ENCODE peak calls at places on chromosome 3, in five cellular contexts. V, T, D, Y and I are unnamed samples.

GRCh38 chr3:177811111-177811510 is 613.8 kb upstream of the TBL1XR1 start:
- DNase-seq in V (no peak), T (no peak), D (no peak), Y (no peak), I (peak; percentile 25)

GRCh38 chr3:98884675-98885371 is 16.7 kb downstream of the DCBLD2 start:
- DNase-seq in V (no peak), T (no peak), D (no peak), Y (no peak), I (no peak)

GRCh38 chr3:195823286-195823685 is 11.6 kb upstream of the MUC4 start:
- DNase-seq in V (no peak), T (no peak), D (no peak), Y (peak; percentile 62), I (no peak)

GRCh38 chr3:127043041-127043641 is 60.2 kb downstream of the PLXNA1 start:
- DNase-seq in V (no peak), T (peak; percentile 36), D (no peak), Y (no peak), I (no peak)

GRCh38 chr3:129249284-129250065 is at the start of gene COPG1:
- DNase-seq in V (peak; percentile 79), T (peak; percentile 92), D (peak; percentile 86), Y (peak; percentile 91), I (peak; percentile 96)

GRCh38 chr3:156093966-156094365 is 26.4 kb upstream of the KCNAB1 start:
- DNase-seq in V (no peak), T (no peak), D (no peak), Y (no peak), I (no peak)

GRCh38 chr3:190258634-190259033 is 63.6 kb downstream of the CLDN1 start:
- DNase-seq in V (no peak), T (no peak), D (no peak), Y (no peak), I (no peak)

GRCh38 chr3:177251756-177252155 is 54.5 kb upstream of the TBL1XR1 start:
- DNase-seq in V (no peak), T (no peak), D (no peak), Y (no peak), I (no peak)

GRCh38 chr3:71247221-71247947 is 336.1 kb downstream of the FOXP1 start:
- DNase-seq in V (no peak), T (no peak), D (no peak), Y (no peak), I (no peak)

GRCh38 chr3:160804762-160805161 is 48.7 kb downstream of the PPM1L start:
- DNase-seq in V (no peak), T (peak; percentile 87), D (no peak), Y (peak; percentile 47), I (no peak)

GRCh38 chr3:151630938-151631417 is 102.7 kb upstream of the AADACL2 start:
- DNase-seq in V (no peak), T (no peak), D (no peak), Y (no peak), I (no peak)

GRCh38 chr3:189898559-189899153 is 222.0 kb downstream of the P3H2 start:
- DNase-seq in V (no peak), T (no peak), D (no peak), Y (no peak), I (no peak)

GRCh38 chr3:43503067-43503728 is 118.6 kb downstream of the ANO10 start:
- DNase-seq in V (no peak), T (no peak), D (peak; percentile 59), Y (no peak), I (no peak)

GRCh38 chr3:133295199-133295901 is 104.5 kb upstream of the BFSP2 start:
- DNase-seq in V (no peak), T (no peak), D (no peak), Y (no peak), I (peak; percentile 16)

GRCh38 chr3:144424606-144425005 is 453.0 kb downstream of the DIPK2A start:
- DNase-seq in V (no peak), T (no peak), D (no peak), Y (no peak), I (no peak)

GRCh38 chr3:67624687-67625086 is 29.7 kb downstream of the SUCLG2 start:
- DNase-seq in V (no peak), T (no peak), D (no peak), Y (no peak), I (no peak)

GRCh38 chr3:112358311-112358780 is 25.4 kb downstream of the CD200 start:
- DNase-seq in V (no peak), T (no peak), D (peak; percentile 52), Y (no peak), I (no peak)

GRCh38 chr3:72959336-72959735 is 37.3 kb upstream of the PPP4R2 start:
- DNase-seq in V (no peak), T (no peak), D (no peak), Y (no peak), I (no peak)

GRCh38 chr3:72953325-72953956 is 43.2 kb upstream of the PPP4R2 start:
- DNase-seq in V (no peak), T (no peak), D (no peak), Y (no peak), I (no peak)

GRCh38 chr3:72960812-72961518 is 35.6 kb upstream of the PPP4R2 start:
- DNase-seq in V (no peak), T (no peak), D (no peak), Y (peak; percentile 29), I (no peak)

GRCh38 chr3:72961766-72962165 is 34.8 kb upstream of the PPP4R2 start:
- DNase-seq in V (no peak), T (no peak), D (no peak), Y (no peak), I (no peak)

DNA sequence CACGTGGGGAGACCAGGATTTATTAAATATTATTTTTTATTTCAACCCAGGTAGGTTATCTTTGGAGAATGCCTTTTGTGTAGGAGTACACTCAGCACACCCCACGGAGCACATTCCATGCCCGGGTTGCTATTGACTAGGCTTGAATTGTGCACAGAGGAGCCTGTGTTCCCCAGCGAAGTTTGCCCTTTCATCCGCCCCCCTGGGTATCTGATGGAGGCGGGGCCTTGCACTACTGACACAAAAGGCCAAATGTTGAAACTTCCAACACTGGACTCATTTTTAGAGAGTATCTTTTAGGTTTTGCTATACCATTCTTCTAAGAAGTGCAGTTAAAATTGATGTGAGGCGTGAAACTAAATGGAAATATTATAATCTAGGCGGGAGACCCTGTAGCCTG is 39.3 kb upstream of the PPP4R2 start:
- DNase-seq in V (no peak), T (peak; percentile 69), D (no peak), Y (no peak), I (no peak)
- H3K4me3 ChIP-seq in V (no peak overlapping the region), T (no peak overlapping the region), D (no peak overlapping the region), Y (no peak overlapping the region), I (no peak overlapping the region)

DNA sequence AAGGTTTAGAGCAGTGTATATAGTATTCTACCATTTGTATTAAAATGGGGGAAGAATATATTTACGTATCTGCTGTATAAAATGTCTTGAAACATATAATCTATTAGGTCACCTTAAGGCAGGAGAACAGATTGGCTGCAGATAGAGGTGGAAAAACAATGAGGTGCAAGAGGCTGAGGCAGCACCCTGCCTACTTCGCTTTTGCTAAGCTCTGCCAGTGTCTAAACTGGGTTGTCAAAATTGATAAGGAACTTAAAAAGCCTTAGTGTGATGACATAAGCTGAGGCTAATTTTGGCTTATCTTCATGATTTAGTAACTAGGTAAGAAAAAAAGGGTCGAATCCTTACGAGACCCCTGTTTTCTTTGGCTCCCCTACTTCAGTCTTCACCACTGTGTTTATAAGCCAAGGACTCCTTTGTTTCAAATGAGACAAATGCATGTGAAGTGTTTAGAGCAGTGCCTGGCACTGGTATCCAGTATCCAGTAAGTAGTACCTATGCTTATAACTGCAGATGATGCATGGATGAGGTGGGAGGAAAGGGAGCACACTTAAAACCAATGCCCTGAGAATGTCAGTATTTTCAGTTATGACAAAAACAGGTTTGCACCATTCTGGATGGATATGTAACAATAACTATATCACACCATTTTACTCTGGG is 45.7 kb downstream of the ARMC8 start:
- DNase-seq in V (no peak), T (no peak), D (no peak), Y (no peak), I (no peak)
- H3K36me3 ChIP-seq in V (no peaks in the 10 kb centered on the region), T (peaks cover 14% of the 10 kb centered on the region), D (peaks cover 15% of the 10 kb centered on the region), Y (no peaks in the 10 kb centered on the region), I (peaks cover 6% of the 10 kb centered on the region)

DNA sequence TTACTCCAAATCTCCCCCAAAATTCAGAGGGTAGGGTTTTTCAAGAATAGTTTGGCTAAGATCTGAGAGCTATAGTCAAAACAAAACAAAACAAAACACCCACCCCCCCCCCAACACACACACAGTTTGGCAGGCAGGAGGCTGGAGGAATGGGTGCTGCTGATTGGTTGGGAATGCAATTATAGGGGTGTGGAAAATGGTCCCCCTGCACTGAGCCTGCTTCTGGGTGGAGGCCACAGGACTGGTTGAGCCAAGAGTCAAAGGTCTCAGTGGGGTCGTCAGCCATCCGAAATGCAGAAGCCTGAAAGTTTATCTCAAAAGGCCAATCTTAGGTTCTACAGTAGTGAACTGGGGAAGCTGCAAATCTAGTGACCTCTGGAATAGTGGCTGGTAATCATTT is 2.5 kb upstream of the HACD2 start:
- DNase-seq in V (no peak), T (no peak), D (no peak), Y (no peak), I (no peak)
- H3K4me3 ChIP-seq in V (no peak overlapping the region), T (no peak overlapping the region), D (no peak overlapping the region), Y (no peak overlapping the region), I (no peak overlapping the region)

GRCh38 chr3:45656575-45657363 is 32.4 kb upstream of the SACM1L start:
- DNase-seq in V (peak; percentile 83), T (peak; percentile 96), D (peak; percentile 78), Y (peak; percentile 93), I (peak; percentile 70)

GRCh38 chr3:45657853-45658252 is 31.3 kb upstream of the SACM1L start:
- DNase-seq in V (no peak), T (no peak), D (no peak), Y (no peak), I (peak; percentile 45)

GRCh38 chr3:45654344-45654934 is 34.8 kb upstream of the SACM1L start:
- DNase-seq in V (no peak), T (no peak), D (no peak), Y (no peak), I (no peak)

GRCh38 chr3:45655906-45656305 is 33.3 kb upstream of the SACM1L start:
- DNase-seq in V (no peak), T (no peak), D (no peak), Y (no peak), I (no peak)

DNA sequence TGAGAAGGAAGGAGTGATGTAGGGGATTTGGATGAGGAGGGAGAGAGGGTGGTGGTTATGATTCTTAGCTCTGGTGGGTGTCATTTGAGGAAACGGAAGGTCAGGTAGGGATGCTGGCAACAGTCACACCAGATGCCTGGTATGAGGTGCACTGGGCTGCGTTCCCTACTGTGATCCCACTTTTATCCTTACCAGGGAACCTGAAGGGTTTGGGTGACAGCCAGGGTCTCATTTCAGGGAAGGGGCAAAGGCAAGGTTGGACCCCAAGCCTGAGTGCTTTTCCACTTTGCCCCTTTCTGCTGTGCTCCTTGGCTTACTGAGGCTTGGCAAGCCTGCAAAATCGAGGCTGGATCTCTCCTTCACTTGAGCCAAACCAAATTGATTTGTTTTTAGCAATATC is 36.0 kb upstream of the SACM1L start:
- DNase-seq in V (no peak), T (no peak), D (no peak), Y (no peak), I (no peak)
- H3K36me3 ChIP-seq in V (no peaks in the 10 kb centered on the region), T (no peaks in the 10 kb centered on the region), D (no peaks in the 10 kb centered on the region), Y (no peaks in the 10 kb centered on the region), I (no peaks in the 10 kb centered on the region)

DNA sequence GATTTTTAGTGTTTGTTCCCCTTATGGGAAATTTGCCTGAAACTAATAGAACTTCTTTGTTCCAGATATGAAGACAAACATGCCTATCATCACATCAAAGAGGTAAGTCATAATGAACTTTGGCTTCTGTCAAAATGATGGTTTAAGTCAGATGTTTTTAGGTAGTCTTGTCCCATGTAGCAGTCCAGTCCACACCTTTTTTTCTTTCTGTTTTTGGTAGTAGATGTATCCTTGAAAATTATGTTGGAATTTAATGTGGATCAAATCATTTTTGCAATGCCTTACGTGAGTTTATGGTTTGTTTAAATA is 12.1 kb downstream of the TSEN2 start:
- DNase-seq in V (no peak), T (no peak), D (no peak), Y (no peak), I (no peak)
- H3K4me3 ChIP-seq in V (no peak overlapping the region), T (no peak overlapping the region), D (no peak overlapping the region), Y (no peak overlapping the region), I (no peak overlapping the region)